ENCODE peak calls at places on chromosome 14, in four cellular contexts. One of them, this sample, is unnamed.

GRCh38 chr14:103031956-103032355 is 25.4 kb downstream of the CDC42BPB start:
- DNase-seq in GM23248: peak
- DNase-seq in HCT116: no peak
- DNase-seq in colonic mucosa: peak
- DNase-seq in this sample: no peak

GRCh38 chr14:103016071-103016470 is 41.3 kb downstream of the CDC42BPB start:
- DNase-seq in GM23248: no peak
- DNase-seq in HCT116: no peak
- DNase-seq in colonic mucosa: no peak
- DNase-seq in this sample: no peak

GRCh38 chr14:99164712-99165111 is 107.3 kb downstream of the BCL11B start:
- DNase-seq in GM23248: no peak
- DNase-seq in HCT116: no peak
- DNase-seq in colonic mucosa: no peak
- DNase-seq in this sample: no peak

GRCh38 chr14:30656190-30656632 is 34.1 kb downstream of the SCFD1 start:
- DNase-seq in GM23248: peak
- DNase-seq in HCT116: peak
- DNase-seq in colonic mucosa: peak
- DNase-seq in this sample: peak

GRCh38 chr14:83870556-83870955 is 1659.4 kb upstream of the FLRT2 start:
- DNase-seq in GM23248: no peak
- DNase-seq in HCT116: no peak
- DNase-seq in colonic mucosa: no peak
- DNase-seq in this sample: no peak

GRCh38 chr14:23572841-23573240 is 5.2 kb upstream of the AP1G2 start:
- DNase-seq in GM23248: no peak
- DNase-seq in HCT116: no peak
- DNase-seq in colonic mucosa: peak
- DNase-seq in this sample: no peak

GRCh38 chr14:59483360-59483759 is 848 bp downstream of the L3HYPDH start:
- DNase-seq in GM23248: peak
- DNase-seq in HCT116: peak
- DNase-seq in colonic mucosa: peak
- DNase-seq in this sample: peak

GRCh38 chr14:75018684-75019083 is 16.0 kb downstream of the EIF2B2 start:
- DNase-seq in GM23248: no peak
- DNase-seq in HCT116: no peak
- DNase-seq in colonic mucosa: peak
- DNase-seq in this sample: no peak

GRCh38 chr14:21536395-21537087 is 10.4 kb upstream of the SALL2 start:
- DNase-seq in GM23248: no peak
- DNase-seq in HCT116: no peak
- DNase-seq in colonic mucosa: no peak
- DNase-seq in this sample: no peak

GRCh38 chr14:103198429-103199140 is 75.3 kb downstream of the TNFAIP2 start:
- DNase-seq in GM23248: peak
- DNase-seq in HCT116: no peak
- DNase-seq in colonic mucosa: no peak
- DNase-seq in this sample: peak

GRCh38 chr14:35474323-35474722 is 59.6 kb upstream of the INSM2 start:
- DNase-seq in GM23248: no peak
- DNase-seq in HCT116: no peak
- DNase-seq in colonic mucosa: no peak
- DNase-seq in this sample: no peak

GRCh38 chr14:71532349-71532748 is 399.9 kb upstream of the RGS6 start:
- DNase-seq in GM23248: peak
- DNase-seq in HCT116: no peak
- DNase-seq in colonic mucosa: no peak
- DNase-seq in this sample: peak

GRCh38 chr14:104295681-104296387 is 157.4 kb downstream of the KIF26A start:
- DNase-seq in GM23248: no peak
- DNase-seq in HCT116: no peak
- DNase-seq in colonic mucosa: no peak
- DNase-seq in this sample: no peak

GRCh38 chr14:89365071-89365801 is 51.8 kb downstream of the FOXN3 start:
- DNase-seq in GM23248: no peak
- DNase-seq in HCT116: no peak
- DNase-seq in colonic mucosa: peak
- DNase-seq in this sample: no peak

GRCh38 chr14:55128386-55129085 is 516 bp upstream of the LGALS3 start:
- DNase-seq in GM23248: peak
- DNase-seq in HCT116: no peak
- DNase-seq in colonic mucosa: peak
- DNase-seq in this sample: no peak

GRCh38 chr14:73786942-73787759 is 64.5 kb upstream of the PTGR2 start:
- DNase-seq in GM23248: peak
- DNase-seq in HCT116: no peak
- DNase-seq in colonic mucosa: peak
- DNase-seq in this sample: no peak

GRCh38 chr14:34450542-34450915 is 11.5 kb downstream of the SPTSSA start:
- DNase-seq in GM23248: no peak
- DNase-seq in HCT116: no peak
- DNase-seq in colonic mucosa: no peak
- DNase-seq in this sample: no peak

GRCh38 chr14:102666635-102667034 is 74.2 kb downstream of the RCOR1 start:
- DNase-seq in GM23248: no peak
- DNase-seq in HCT116: no peak
- DNase-seq in colonic mucosa: no peak
- DNase-seq in this sample: peak

GRCh38 chr14:20262642-20263128 is 23.6 kb downstream of the OR11H4 start:
- DNase-seq in GM23248: peak
- DNase-seq in HCT116: peak
- DNase-seq in colonic mucosa: no peak
- DNase-seq in this sample: peak

GRCh38 chr14:103280278-103280917 is 53.6 kb upstream of the EIF5 start:
- DNase-seq in GM23248: peak
- DNase-seq in HCT116: no peak
- DNase-seq in colonic mucosa: no peak
- DNase-seq in this sample: no peak

GRCh38 chr14:74932401-74932901 is 9.4 kb upstream of the RPS6KL1 start:
- DNase-seq in GM23248: no peak
- DNase-seq in HCT116: no peak
- DNase-seq in colonic mucosa: no peak
- DNase-seq in this sample: no peak

GRCh38 chr14:100615736-100616695 is 28.8 kb upstream of the BEGAIN start:
- DNase-seq in GM23248: no peak
- DNase-seq in HCT116: no peak
- DNase-seq in colonic mucosa: no peak
- DNase-seq in this sample: no peak

GRCh38 chr14:101595349-101595748 is 34.1 kb downstream of the DIO3 start:
- DNase-seq in GM23248: no peak
- DNase-seq in HCT116: no peak
- DNase-seq in colonic mucosa: peak
- DNase-seq in this sample: no peak

GRCh38 chr14:23030936-23031335 is 3.8 kb downstream of the PSMB5 start:
- DNase-seq in GM23248: no peak
- DNase-seq in HCT116: no peak
- DNase-seq in colonic mucosa: no peak
- DNase-seq in this sample: no peak

GRCh38 chr14:64387232-64387737 is 868 bp upstream of the MTHFD1 start:
- DNase-seq in GM23248: peak
- DNase-seq in HCT116: no peak
- DNase-seq in colonic mucosa: peak
- DNase-seq in this sample: peak

GRCh38 chr14:79074501-79074900 is 904.3 kb downstream of the NRXN3 start:
- DNase-seq in GM23248: no peak
- DNase-seq in HCT116: no peak
- DNase-seq in colonic mucosa: no peak
- DNase-seq in this sample: no peak

GRCh38 chr14:47606601-47607000 is 68.8 kb downstream of the MDGA2 start:
- DNase-seq in GM23248: no peak
- DNase-seq in HCT116: no peak
- DNase-seq in colonic mucosa: no peak
- DNase-seq in this sample: no peak

GRCh38 chr14:26531894-26532293 is 65.9 kb downstream of the NOVA1 start:
- DNase-seq in GM23248: peak
- DNase-seq in HCT116: no peak
- DNase-seq in colonic mucosa: no peak
- DNase-seq in this sample: peak

GRCh38 chr14:22664261-22664660 is 20.1 kb upstream of the OR6J1 start:
- DNase-seq in GM23248: no peak
- DNase-seq in HCT116: no peak
- DNase-seq in colonic mucosa: no peak
- DNase-seq in this sample: no peak

GRCh38 chr14:61472801-61473376 is 151.5 kb downstream of the PRKCH start:
- DNase-seq in GM23248: peak
- DNase-seq in HCT116: no peak
- DNase-seq in colonic mucosa: no peak
- DNase-seq in this sample: no peak

GRCh38 chr14:39217214-39217879 is 16.4 kb upstream of the MIA2 start:
- DNase-seq in GM23248: peak
- DNase-seq in HCT116: peak
- DNase-seq in colonic mucosa: no peak
- DNase-seq in this sample: no peak

GRCh38 chr14:72763892-72764291 is 130.0 kb downstream of the DPF3 start:
- DNase-seq in GM23248: no peak
- DNase-seq in HCT116: no peak
- DNase-seq in colonic mucosa: peak
- DNase-seq in this sample: no peak

GRCh38 chr14:86333506-86333905 is 803.6 kb downstream of the FLRT2 start:
- DNase-seq in GM23248: no peak
- DNase-seq in HCT116: no peak
- DNase-seq in colonic mucosa: no peak
- DNase-seq in this sample: no peak

GRCh38 chr14:87797001-87797400 is 196.0 kb downstream of the GALC start:
- DNase-seq in GM23248: no peak
- DNase-seq in HCT116: no peak
- DNase-seq in colonic mucosa: no peak
- DNase-seq in this sample: no peak

GRCh38 chr14:89801128-89801527 is 153.4 kb downstream of the EFCAB11 start:
- DNase-seq in GM23248: peak
- DNase-seq in HCT116: no peak
- DNase-seq in colonic mucosa: no peak
- DNase-seq in this sample: no peak

GRCh38 chr14:78987006-78987405 is 816.8 kb downstream of the NRXN3 start:
- DNase-seq in GM23248: no peak
- DNase-seq in HCT116: no peak
- DNase-seq in colonic mucosa: no peak
- DNase-seq in this sample: no peak

GRCh38 chr14:53952533-53952932 is 4.1 kb downstream of the BMP4 start:
- DNase-seq in GM23248: no peak
- DNase-seq in HCT116: no peak
- DNase-seq in colonic mucosa: peak
- DNase-seq in this sample: no peak

GRCh38 chr14:53955234-53955556 is 1.4 kb downstream of the BMP4 start:
- DNase-seq in GM23248: no peak
- DNase-seq in HCT116: no peak
- DNase-seq in colonic mucosa: no peak
- DNase-seq in this sample: no peak

GRCh38 chr14:53953002-53953827 is 3.4 kb downstream of the BMP4 start:
- DNase-seq in GM23248: peak
- DNase-seq in HCT116: no peak
- DNase-seq in colonic mucosa: peak
- DNase-seq in this sample: peak

GRCh38 chr14:53954551-53955233 is 1.9 kb downstream of the BMP4 start:
- DNase-seq in GM23248: peak
- DNase-seq in HCT116: no peak
- DNase-seq in colonic mucosa: peak
- DNase-seq in this sample: peak

GRCh38 chr14:53953828-53954550 is 2.6 kb downstream of the BMP4 start:
- DNase-seq in GM23248: peak
- DNase-seq in HCT116: no peak
- DNase-seq in colonic mucosa: peak
- DNase-seq in this sample: peak
- H3K9ac ChIP-seq in GM23248: no peak
- H3K9ac ChIP-seq in HCT116: peak
- H3K9ac ChIP-seq in colonic mucosa: peak
- H3K9ac ChIP-seq in this sample: peak

GRCh38 chr14:36580856-36581831 is 1.3 kb downstream of the NKX2-8 start:
- DNase-seq in GM23248: peak
- DNase-seq in HCT116: no peak
- DNase-seq in colonic mucosa: no peak
- DNase-seq in this sample: peak
- H3K9ac ChIP-seq in GM23248: no peak
- H3K9ac ChIP-seq in HCT116: peak
- H3K9ac ChIP-seq in colonic mucosa: no peak
- H3K9ac ChIP-seq in this sample: no peak

DNA sequence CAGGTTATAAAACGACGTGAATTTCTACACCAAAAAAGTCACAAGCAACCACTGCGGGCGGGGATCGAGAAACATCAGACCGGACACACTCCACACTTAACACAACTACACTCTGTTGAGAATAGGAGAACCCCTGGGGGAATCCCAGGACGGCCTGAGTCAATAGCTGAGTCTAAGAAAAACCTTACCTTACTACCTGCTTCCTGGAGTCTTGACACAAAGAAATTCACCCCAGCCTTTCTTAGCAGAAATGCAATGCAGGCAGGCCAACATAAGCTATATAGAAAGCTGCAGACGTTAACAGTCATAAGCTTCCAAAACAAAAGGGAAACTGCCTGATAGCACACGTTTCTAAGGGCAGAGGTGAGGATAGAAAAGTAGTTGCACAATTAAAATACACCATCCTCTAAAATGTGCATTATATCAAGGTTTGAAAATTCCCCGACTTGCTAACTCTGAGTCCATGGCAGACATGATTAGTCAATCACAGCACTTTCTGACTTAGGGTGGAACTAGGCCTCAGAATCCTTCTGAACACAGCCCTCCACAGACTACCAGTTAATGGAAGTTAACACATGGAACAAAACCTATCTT is 68.0 kb downstream of the CCDC88C start:
- DNase-seq in GM23248: no peak
- DNase-seq in HCT116: no peak
- DNase-seq in colonic mucosa: no peak
- DNase-seq in this sample: no peak
- H3K9ac ChIP-seq in GM23248: no peak
- H3K9ac ChIP-seq in HCT116: no peak
- H3K9ac ChIP-seq in colonic mucosa: peak
- H3K9ac ChIP-seq in this sample: no peak

GRCh38 chr14:95471526-95472304 is 44.7 kb downstream of the SYNE3 start:
- DNase-seq in GM23248: peak
- DNase-seq in HCT116: no peak
- DNase-seq in colonic mucosa: no peak
- DNase-seq in this sample: no peak

GRCh38 chr14:95468416-95469133 is 47.9 kb downstream of the SYNE3 start:
- DNase-seq in GM23248: no peak
- DNase-seq in HCT116: no peak
- DNase-seq in colonic mucosa: peak
- DNase-seq in this sample: no peak

GRCh38 chr14:95469134-95469481 is 47.3 kb downstream of the SYNE3 start:
- DNase-seq in GM23248: no peak
- DNase-seq in HCT116: no peak
- DNase-seq in colonic mucosa: no peak
- DNase-seq in this sample: no peak

GRCh38 chr14:95472819-95473251 is 43.6 kb downstream of the SYNE3 start:
- DNase-seq in GM23248: peak
- DNase-seq in HCT116: no peak
- DNase-seq in colonic mucosa: no peak
- DNase-seq in this sample: no peak

GRCh38 chr14:95470942-95471499 is 45.4 kb downstream of the SYNE3 start:
- DNase-seq in GM23248: no peak
- DNase-seq in HCT116: no peak
- DNase-seq in colonic mucosa: no peak
- DNase-seq in this sample: no peak
- H3K9ac ChIP-seq in GM23248: no peak
- H3K9ac ChIP-seq in HCT116: no peak
- H3K9ac ChIP-seq in colonic mucosa: no peak
- H3K9ac ChIP-seq in this sample: no peak

This sample was measured in astrocyte.